ENCODE peak calls at places on chromosomes 12 and 14, in four cellular contexts. One of them, this sample, is unnamed.
A peak's percentile ranks its signal among the peaks of the same experiment; 100 is the strongest.

GRCh38 chr12:46296822-46297221 is 28.0 kb upstream of the SLC38A1 start:
- DNase-seq in T47D: no peak
- DNase-seq in islet precursor cell: no peak
- DNase-seq in CD8-positive, alpha-beta memory T cell: no peak
- DNase-seq in this sample: no peak

GRCh38 chr14:67411820-67412421 is at the start of gene PLEK2:
- DNase-seq in T47D: peak; percentile 51
- DNase-seq in islet precursor cell: no peak
- DNase-seq in CD8-positive, alpha-beta memory T cell: peak; percentile 48
- DNase-seq in this sample: peak; percentile 45

GRCh38 chr14:26926585-26926984 is 328.8 kb upstream of the NOVA1 start:
- DNase-seq in T47D: no peak
- DNase-seq in islet precursor cell: no peak
- DNase-seq in CD8-positive, alpha-beta memory T cell: no peak
- DNase-seq in this sample: no peak

GRCh38 chr12:109544955-109545531 is 28.3 kb downstream of the MMAB start:
- DNase-seq in T47D: no peak
- DNase-seq in islet precursor cell: no peak
- DNase-seq in CD8-positive, alpha-beta memory T cell: no peak
- DNase-seq in this sample: peak; percentile 79

GRCh38 chr14:101635238-101636080 is 74.2 kb downstream of the DIO3 start:
- DNase-seq in T47D: no peak
- DNase-seq in islet precursor cell: no peak
- DNase-seq in CD8-positive, alpha-beta memory T cell: no peak
- DNase-seq in this sample: no peak

GRCh38 chr12:91177380-91177779 is 5.2 kb downstream of the DCN start:
- DNase-seq in T47D: no peak
- DNase-seq in islet precursor cell: no peak
- DNase-seq in CD8-positive, alpha-beta memory T cell: no peak
- DNase-seq in this sample: no peak

GRCh38 chr14:95226801-95227200 is 69.5 kb upstream of the DICER1 start:
- DNase-seq in T47D: no peak
- DNase-seq in islet precursor cell: no peak
- DNase-seq in CD8-positive, alpha-beta memory T cell: no peak
- DNase-seq in this sample: no peak

GRCh38 chr12:63989301-63989845 is 144.9 kb downstream of the SRGAP1 start:
- DNase-seq in T47D: no peak
- DNase-seq in islet precursor cell: no peak
- DNase-seq in CD8-positive, alpha-beta memory T cell: no peak
- DNase-seq in this sample: no peak

GRCh38 chr12:52331039-52331438 is 9.8 kb upstream of the KRT83 start:
- DNase-seq in T47D: no peak
- DNase-seq in islet precursor cell: no peak
- DNase-seq in CD8-positive, alpha-beta memory T cell: no peak
- DNase-seq in this sample: no peak

GRCh38 chr12:108633534-108634224 is at the start of gene SELPLG:
- DNase-seq in T47D: no peak
- DNase-seq in islet precursor cell: no peak
- DNase-seq in CD8-positive, alpha-beta memory T cell: peak; percentile 95
- DNase-seq in this sample: peak; percentile 98

GRCh38 chr14:64388533-64389243 is 535 bp downstream of the MTHFD1 start:
- DNase-seq in T47D: no peak
- DNase-seq in islet precursor cell: peak; percentile 71
- DNase-seq in CD8-positive, alpha-beta memory T cell: no peak
- DNase-seq in this sample: no peak

GRCh38 chr12:89363084-89363483 is 10.8 kb upstream of the DUSP6 start:
- DNase-seq in T47D: no peak
- DNase-seq in islet precursor cell: no peak
- DNase-seq in CD8-positive, alpha-beta memory T cell: no peak
- DNase-seq in this sample: no peak

GRCh38 chr14:95649230-95649629 is 37.0 kb upstream of the TCL1B start:
- DNase-seq in T47D: no peak
- DNase-seq in islet precursor cell: no peak
- DNase-seq in CD8-positive, alpha-beta memory T cell: no peak
- DNase-seq in this sample: no peak

GRCh38 chr12:122981036-122981471 is 573 bp downstream of the ARL6IP4 start:
- DNase-seq in T47D: no peak
- DNase-seq in islet precursor cell: no peak
- DNase-seq in CD8-positive, alpha-beta memory T cell: no peak
- DNase-seq in this sample: no peak

GRCh38 chr14:77258566-77258965 is 12.4 kb downstream of the NGB start:
- DNase-seq in T47D: no peak
- DNase-seq in islet precursor cell: no peak
- DNase-seq in CD8-positive, alpha-beta memory T cell: no peak
- DNase-seq in this sample: no peak

GRCh38 chr12:130439250-130439649 is 101.6 kb downstream of the PIWIL1 start:
- DNase-seq in T47D: no peak
- DNase-seq in islet precursor cell: no peak
- DNase-seq in CD8-positive, alpha-beta memory T cell: no peak
- DNase-seq in this sample: no peak

GRCh38 chr12:57219205-57219992 is 2.8 kb downstream of the NXPH4 start:
- DNase-seq in T47D: no peak
- DNase-seq in islet precursor cell: no peak
- DNase-seq in CD8-positive, alpha-beta memory T cell: no peak
- DNase-seq in this sample: no peak

GRCh38 chr14:60656755-60657608 is 7.7 kb upstream of the SIX1 start:
- DNase-seq in T47D: peak; percentile 82
- DNase-seq in islet precursor cell: peak; percentile 85
- DNase-seq in CD8-positive, alpha-beta memory T cell: no peak
- DNase-seq in this sample: no peak

GRCh38 chr12:42607584-42607984 is 18.0 kb upstream of the PRICKLE1 start:
- DNase-seq in T47D: no peak
- DNase-seq in islet precursor cell: no peak
- DNase-seq in CD8-positive, alpha-beta memory T cell: no peak
- DNase-seq in this sample: no peak

GRCh38 chr12:65152012-65152411 is 17.4 kb upstream of the LEMD3 start:
- DNase-seq in T47D: no peak
- DNase-seq in islet precursor cell: peak; percentile 68
- DNase-seq in CD8-positive, alpha-beta memory T cell: no peak
- DNase-seq in this sample: no peak

GRCh38 chr12:100356646-100357223 is at the start of gene SLC17A8:
- DNase-seq in T47D: no peak
- DNase-seq in islet precursor cell: peak; percentile 89
- DNase-seq in CD8-positive, alpha-beta memory T cell: no peak
- DNase-seq in this sample: no peak

GRCh38 chr12:103930787-103931536 is 752 bp downstream of the HSP90B1 start:
- DNase-seq in T47D: no peak
- DNase-seq in islet precursor cell: peak; percentile 57
- DNase-seq in CD8-positive, alpha-beta memory T cell: peak; percentile 34
- DNase-seq in this sample: peak; percentile 16

GRCh38 chr14:94386085-94387031 is 2.0 kb downstream of the SERPINA1 start:
- DNase-seq in T47D: no peak
- DNase-seq in islet precursor cell: no peak
- DNase-seq in CD8-positive, alpha-beta memory T cell: no peak
- DNase-seq in this sample: no peak